ENCODE peak calls at places on chromosomes 2 and 18, in seven cellular contexts. U is K562, T is HCT116, H is endothelial cell of umbilical vein, S is H1, L is GM12878, M is SK-N-SH. I is an unnamed sample. For H3K79me2, the result is how much of the 10 kb centered on the place peaks cover.

GRCh38 chr2:231037202-231037730 is at the start of gene C2orf72:
- DNase-seq in L (no peak), T (no peak), S (no peak), M (peak), H (no peak), U (peak), I (peak)

GRCh38 chr2:46967990-46968647 is 52.5 kb upstream of the MCFD2 start:
- DNase-seq in T (peak), L (no peak), M (no peak), H (peak), U (peak), S (no peak), I (no peak)

GRCh38 chr2:154518872-154519271 is 179.6 kb upstream of the KCNJ3 start:
- DNase-seq in M (no peak), T (no peak), L (no peak), U (no peak), S (no peak), H (no peak), I (no peak)

GRCh38 chr2:45651415-45652089 is at the start of gene PRKCE:
- DNase-seq in U (no peak), S (no peak), L (no peak), H (peak), T (no peak), M (peak), I (peak)

GRCh38 chr2:217530399-217531100 is 472.2 kb downstream of the TNS1 start:
- DNase-seq in S (no peak), U (no peak), H (no peak), L (no peak), M (no peak), T (no peak), I (no peak)

GRCh38 chr2:216590780-216591179 is 42.4 kb upstream of the IGFBP2 start:
- DNase-seq in S (no peak), H (no peak), M (peak), L (no peak), T (no peak), U (no peak), I (peak)

GRCh38 chr2:47321411-47322031 is 81.4 kb upstream of the MSH2 start:
- DNase-seq in S (no peak), U (no peak), L (no peak), M (peak), T (no peak), H (no peak), I (no peak)

GRCh38 chr2:74548919-74549684 is 4.6 kb downstream of the LOXL3 start:
- DNase-seq in H (peak), M (peak), T (no peak), S (no peak), U (peak), L (no peak), I (peak)

GRCh38 chr2:144801766-144802165 is 281.8 kb upstream of the ZEB2 start:
- DNase-seq in U (no peak), H (peak), L (no peak), T (no peak), M (no peak), S (no peak), I (peak)

GRCh38 chr2:85887566-85888019 is 1.2 kb downstream of the ST3GAL5 start:
- DNase-seq in T (no peak), L (no peak), U (no peak), H (peak), M (peak), S (no peak), I (no peak)

GRCh38 chr2:216520156-216520555 is 21.5 kb downstream of the RPL37A start:
- DNase-seq in S (no peak), T (no peak), M (no peak), U (no peak), L (no peak), H (no peak), I (no peak)

GRCh38 chr18:78603584-78603983 is 376.0 kb upstream of the SALL3 start:
- DNase-seq in L (no peak), U (no peak), M (no peak), H (no peak), S (no peak), T (no peak), I (no peak)

GRCh38 chr2:218010116-218010837 is 7.5 kb upstream of the TNS1 start:
- DNase-seq in U (peak), H (peak), S (no peak), T (no peak), M (peak), L (no peak), I (peak)

GRCh38 chr18:1015777-1016176 is 111.1 kb downstream of the ADCYAP1 start:
- DNase-seq in M (no peak), T (no peak), U (no peak), H (no peak), L (no peak), S (no peak), I (no peak)

GRCh38 chr18:13541621-13542519 is 184.5 kb downstream of the FAM210A start:
- DNase-seq in M (no peak), U (no peak), S (no peak), T (no peak), H (no peak), L (no peak), I (no peak)

GRCh38 chr2:113977660-113978523 is 88.0 kb downstream of the ACTR3 start:
- DNase-seq in H (peak), T (peak), S (no peak), L (no peak), M (no peak), U (no peak), I (peak)

GRCh38 chr2:133240505-133241230 is 327.6 kb downstream of the NCKAP5 start:
- DNase-seq in T (no peak), S (no peak), L (no peak), U (no peak), H (peak), M (no peak), I (no peak)

GRCh38 chr2:201654611-201655384 is 11.5 kb upstream of the TMEM237 start:
- DNase-seq in L (no peak), H (peak), T (no peak), M (no peak), S (no peak), U (no peak), I (no peak)

GRCh38 chr18:58362829-58363231 is 266.1 kb downstream of the ALPK2 start:
- DNase-seq in S (no peak), T (no peak), M (no peak), L (no peak), U (no peak), H (no peak), I (no peak)

GRCh38 chr18:72811047-72811446 is 56.7 kb downstream of the NETO1 start:
- DNase-seq in S (no peak), M (no peak), H (no peak), T (no peak), L (no peak), U (no peak), I (no peak)

GRCh38 chr18:44742741-44743311 is 62.1 kb downstream of the SETBP1 start:
- DNase-seq in L (no peak), T (no peak), U (no peak), S (no peak), H (no peak), M (peak), I (peak)

GRCh38 chr2:220005362-220005761 is 377.9 kb downstream of the SLC4A3 start:
- DNase-seq in U (no peak), M (no peak), T (no peak), H (no peak), L (no peak), S (no peak), I (no peak)

GRCh38 chr2:86633094-86633740 is 9.6 kb upstream of the RNF103 start:
- DNase-seq in U (no peak), M (peak), H (no peak), S (no peak), L (no peak), T (no peak), I (no peak)

GRCh38 chr2:88669371-88670214 is 21.9 kb upstream of the RPIA start:
- DNase-seq in H (peak), U (peak), M (peak), L (peak), S (no peak), T (peak), I (peak)

GRCh38 chr18:3219621-3220335 is at the start of gene MYOM1:
- DNase-seq in L (no peak), S (no peak), T (no peak), U (no peak), M (no peak), H (no peak), I (no peak)

GRCh38 chr2:117972466-117973123 is 41.3 kb downstream of the CCDC93 start:
- DNase-seq in U (no peak), T (no peak), H (no peak), L (no peak), S (no peak), M (no peak), I (no peak)

GRCh38 chr18:37176307-37176934 is 347.5 kb downstream of the KIAA1328 start:
- DNase-seq in L (no peak), M (no peak), H (no peak), S (no peak), T (no peak), U (no peak), I (peak)

DNA sequence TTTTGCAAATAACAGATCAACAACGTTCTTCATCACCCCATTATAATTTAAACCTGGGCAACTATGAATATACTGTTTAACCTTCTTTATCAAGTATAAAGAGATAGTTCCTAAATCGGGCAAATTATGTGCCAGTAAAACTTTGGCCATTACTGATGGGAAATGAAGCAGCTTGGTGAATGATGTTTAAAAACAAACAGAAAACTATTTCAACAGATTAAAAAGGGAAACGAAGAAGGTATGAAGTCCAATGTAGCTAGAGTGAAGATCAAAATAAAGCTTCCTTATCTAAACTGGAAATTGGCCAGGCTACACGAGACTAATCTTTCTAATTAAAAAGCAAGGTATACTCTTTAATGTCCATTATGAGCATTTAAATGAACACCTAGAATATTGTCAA is 6.7 kb upstream of the RBBP8 start:
- DNase-seq in T (no peak), L (no peak), S (no peak), U (no peak), M (no peak), H (no peak), I (no peak)
- H3K79me2 ChIP-seq in T (under half), L (under half), S (under half), U (under half), M (under half), H (under half), I (under half)

GRCh38 chr2:62705007-62705829 is at the start of gene EHBP1:
- DNase-seq in L (peak), U (peak), S (peak), H (peak), T (peak), M (peak), I (peak)
- H2AFZ ChIP-seq in L (peak), U (peak), S (peak), H (peak), T (no peak), M (peak), I (peak)

GRCh38 chr2:38108907-38109731 is 33.2 kb upstream of the CYP1B1 start:
- DNase-seq in T (no peak), M (no peak), L (no peak), H (no peak), U (no peak), S (no peak), I (no peak)

GRCh38 chr2:38104598-38104997 is 28.6 kb upstream of the CYP1B1 start:
- DNase-seq in U (no peak), T (no peak), H (no peak), S (no peak), M (no peak), L (no peak), I (no peak)

GRCh38 chr2:38107738-38108410 is 31.9 kb upstream of the CYP1B1 start:
- DNase-seq in L (no peak), U (no peak), S (no peak), H (no peak), T (no peak), M (peak), I (peak)

GRCh38 chr2:38105911-38106310 is 30.0 kb upstream of the CYP1B1 start:
- DNase-seq in M (peak), L (no peak), S (no peak), H (no peak), T (no peak), U (no peak), I (no peak)

DNA sequence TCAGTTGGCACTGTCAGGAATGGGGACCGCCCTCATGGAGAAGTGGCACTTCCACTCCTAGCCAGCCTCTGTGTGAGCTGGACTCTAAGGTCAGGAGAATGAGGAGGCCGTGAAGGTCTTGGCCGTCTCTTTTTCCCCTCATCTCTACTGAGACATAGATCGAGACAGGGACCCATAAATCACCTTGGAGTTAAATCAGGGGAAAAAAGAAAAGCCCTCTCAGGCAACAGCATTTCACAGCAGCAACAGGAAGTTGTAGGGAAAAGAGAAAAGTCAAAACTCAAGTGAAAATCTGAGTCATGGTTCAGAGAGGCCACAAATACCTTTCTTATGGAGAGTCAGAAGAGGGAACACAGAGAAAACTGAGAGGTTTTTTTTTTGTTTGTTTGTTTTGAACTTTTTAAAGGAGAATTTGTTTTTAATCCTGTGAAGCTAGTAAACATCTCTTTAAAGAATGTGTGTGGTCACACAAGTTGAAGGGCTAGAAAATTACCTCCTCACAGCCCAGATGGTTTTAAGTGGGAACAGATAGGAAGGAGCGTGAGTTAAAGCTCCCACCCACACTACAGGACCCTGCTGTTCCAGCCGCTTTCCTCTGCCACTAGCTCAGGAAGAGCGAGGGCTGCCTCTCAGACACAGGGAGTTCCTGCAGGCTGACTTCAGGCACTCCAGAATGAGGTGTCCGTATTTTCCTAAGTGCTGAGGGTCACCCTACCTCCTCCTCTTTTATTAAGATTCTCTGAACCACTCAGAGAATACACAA is 30.6 kb upstream of the CYP1B1 start:
- DNase-seq in U (no peak), M (no peak), L (no peak), T (no peak), H (peak), S (no peak), I (peak)
- TF ChIP-seq POLR2AphosphoS5 in U (no peak), M (peak), L (no peak), T (no peak), H (no peak), S (no peak), I (no peak)

GRCh38 chr2:63614448-63614968 is 25.7 kb downstream of the MDH1 start:
- DNase-seq in U (no peak), S (no peak), H (no peak), T (peak), L (no peak), M (no peak), I (peak)
- H3K79me2 ChIP-seq in U (under half), S (under half), H (under half), T (under half), L (under half), M (under half), I (under half)

GRCh38 chr18:67219821-67220220 is 296.7 kb downstream of the DSEL start:
- DNase-seq in T (no peak), S (no peak), M (no peak), H (peak), U (no peak), L (no peak), I (no peak)
- H2AFZ ChIP-seq in T (no peak), S (peak), M (no peak), H (no peak), U (no peak), L (no peak), I (peak)

GRCh38 chr2:24434576-24434975 is 56.5 kb upstream of the NCOA1 start:
- DNase-seq in U (no peak), M (no peak), H (no peak), L (no peak), S (no peak), T (no peak), I (no peak)

GRCh38 chr2:24432121-24432520 is 58.9 kb upstream of the NCOA1 start:
- DNase-seq in S (no peak), H (peak), T (no peak), L (no peak), U (no peak), M (no peak), I (no peak)

GRCh38 chr2:24438106-24438505 is 52.9 kb upstream of the NCOA1 start:
- DNase-seq in U (no peak), H (no peak), M (no peak), T (no peak), L (no peak), S (no peak), I (no peak)

GRCh38 chr2:24439280-24439970 is 51.6 kb upstream of the NCOA1 start:
- DNase-seq in H (no peak), L (no peak), T (no peak), S (no peak), M (no peak), U (no peak), I (no peak)

DNA sequence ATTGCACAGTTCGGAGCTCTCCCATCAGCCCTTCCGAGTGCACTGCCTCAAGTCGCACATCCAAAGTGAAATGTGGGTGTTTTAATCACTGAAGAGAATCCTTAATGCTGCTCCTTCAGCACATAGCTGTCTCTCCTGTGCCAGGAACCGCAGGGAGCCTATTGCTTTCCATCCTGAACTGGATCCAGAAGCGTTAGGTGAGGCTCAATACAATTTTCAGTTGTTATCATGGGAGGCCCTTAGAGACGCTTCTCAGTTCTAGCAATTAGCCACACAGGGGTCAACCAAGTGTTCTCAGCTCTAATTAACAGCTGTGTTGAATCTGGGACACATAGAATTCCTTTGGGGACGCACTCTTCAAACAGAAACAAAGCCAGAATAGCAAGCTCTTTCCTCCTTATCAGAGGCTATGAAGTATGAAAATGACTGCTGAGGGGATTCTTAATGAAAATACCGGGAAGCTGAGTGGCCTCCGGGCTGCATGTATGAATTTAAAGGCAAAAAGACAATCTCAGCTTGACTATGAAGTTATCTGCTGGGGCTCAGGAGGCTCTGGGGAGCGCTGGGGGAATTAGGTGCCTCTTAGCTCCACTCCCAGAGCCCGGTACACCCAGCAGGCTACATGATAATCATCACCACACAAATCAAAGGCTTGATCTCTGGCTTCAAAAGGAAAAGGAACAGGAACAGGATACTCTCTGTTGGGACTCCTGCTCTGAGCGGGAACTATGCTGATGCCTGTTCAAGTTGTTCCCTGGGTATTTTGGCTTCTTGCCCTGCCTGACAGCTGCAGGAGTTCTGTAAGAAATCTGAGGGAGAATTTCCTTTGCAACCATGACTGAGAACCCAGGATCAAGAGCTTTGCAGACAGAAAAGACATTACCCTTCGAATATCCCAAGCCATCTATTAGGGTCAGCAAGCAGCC is 55.4 kb upstream of the NCOA1 start:
- DNase-seq in T (no peak), S (no peak), M (peak), U (no peak), L (no peak), H (peak), I (no peak)
- TF ChIP-seq POLR2AphosphoS5 in T (no peak), S (no peak), M (no peak), U (no peak), L (no peak), H (no peak), I (no peak)

GRCh38 chr18:32175265-32175664 is 14.6 kb upstream of the MEP1B start:
- DNase-seq in T (no peak), M (no peak), L (no peak), H (no peak), S (no peak), U (no peak), I (no peak)
- H3K79me2 ChIP-seq in T (under half), M (under half), L (under half), H (under half), S (under half), U (under half), I (under half)

DNA sequence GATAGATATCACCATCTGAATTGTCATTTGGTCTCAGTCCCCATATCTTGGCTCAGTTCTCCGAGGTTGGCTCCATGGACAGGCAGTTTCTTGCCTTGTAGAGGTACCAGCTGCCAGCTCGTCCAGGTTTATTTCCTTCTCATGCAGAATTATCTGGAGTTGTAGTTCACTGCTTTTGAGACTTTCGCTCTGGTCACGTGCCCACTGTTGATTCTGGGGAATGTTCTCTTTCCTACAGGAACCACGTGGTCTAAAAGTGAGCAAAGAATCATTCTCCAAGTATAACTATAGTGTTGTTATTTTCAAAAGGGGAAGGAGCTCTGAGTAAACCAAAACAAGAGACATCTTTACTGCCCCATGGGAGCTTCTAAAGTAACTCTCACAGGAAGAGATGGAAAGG is 41.2 kb upstream of the RAB27B start:
- DNase-seq in T (no peak), M (no peak), U (no peak), H (no peak), L (no peak), S (no peak), I (no peak)
- H2AFZ ChIP-seq in T (no peak), M (peak), U (peak), H (peak), L (no peak), S (peak), I (peak)